ENCODE peak calls at places on chromosomes 16 and 17, in seven cellular contexts. D is NCI-H1092 treated with DMSO at 0.1 percent for 48 hours; T is NCI-H226; M is stimulated activated CD4-positive, alpha-beta T cell treated with anti-CD3 and anti-CD28 coated beads, TNF-alpha, amount 100 ng/mL, for 4 hours; V is hepatocyte; F is upper lobe of left lung; K is C1 segment of cervical spinal cord. E is an unnamed sample.

GRCh38 chr16:48384305-48384981 is 770 bp downstream of the SIAH1 start:
- DNase-seq in M (no peak), V (peak), D (peak), K (peak), F (peak), T (peak), E (no peak)

GRCh38 chr17:78923660-78924453 is 1.3 kb downstream of the TIMP2 start:
- DNase-seq in T (peak), F (peak), V (peak), M (peak), K (no peak), D (no peak), E (no peak)

GRCh38 chr16:77618011-77618410 is 104.3 kb upstream of the NUDT7 start:
- DNase-seq in D (no peak), V (no peak), T (no peak), F (no peak), K (no peak), M (no peak), E (no peak)

GRCh38 chr16:1460602-1461138 is 14.2 kb downstream of the CLCN7 start:
- DNase-seq in V (no peak), F (no peak), T (no peak), M (no peak), K (no peak), D (no peak), E (no peak)

GRCh38 chr17:79183221-79184158 is 108.9 kb downstream of the ENGASE start:
- DNase-seq in V (peak), K (no peak), M (no peak), F (no peak), T (peak), D (peak), E (peak)

GRCh38 chr16:85157813-85158701 is 45.8 kb upstream of the CIBAR2 start:
- DNase-seq in V (no peak), M (no peak), D (no peak), F (no peak), K (no peak), T (no peak), E (no peak)

GRCh38 chr17:64147110-64148016 is 17.4 kb upstream of the ERN1 start:
- DNase-seq in D (no peak), F (no peak), K (no peak), M (no peak), V (no peak), T (no peak), E (peak)

GRCh38 chr17:5584383-5584951 is at the start of gene NLRP1:
- DNase-seq in D (no peak), K (peak), F (peak), T (peak), V (peak), M (peak), E (peak)

GRCh38 chr17:43367588-43368242 is 31.1 kb upstream of the ARL4D start:
- DNase-seq in K (no peak), F (no peak), V (peak), M (no peak), D (peak), T (peak), E (peak)

GRCh38 chr16:56191807-56192643 is 736 bp downstream of the GNAO1 start:
- DNase-seq in V (peak), K (no peak), M (no peak), T (no peak), D (peak), F (no peak), E (no peak)

GRCh38 chr16:31519746-31520145 is 8.0 kb upstream of the AHSP start:
- DNase-seq in F (no peak), K (no peak), M (no peak), T (no peak), D (peak), V (no peak), E (no peak)

GRCh38 chr16:71555230-71555891 is 21.5 kb downstream of the TAT start:
- DNase-seq in T (peak), F (peak), V (no peak), D (no peak), K (no peak), M (no peak), E (no peak)

GRCh38 chr16:81779540-81780320 is 639 bp downstream of the PLCG2 start:
- DNase-seq in V (peak), M (no peak), T (no peak), K (no peak), F (peak), D (no peak), E (no peak)

GRCh38 chr16:89325861-89326471 is 108.5 kb downstream of the ZNF778 start:
- DNase-seq in K (no peak), D (no peak), V (peak), T (peak), F (peak), M (no peak), E (peak)

GRCh38 chr17:80652751-80653330 is 108.2 kb downstream of the RPTOR start:
- DNase-seq in M (no peak), K (no peak), F (no peak), T (no peak), V (no peak), D (no peak), E (no peak)

GRCh38 chr16:2016407-2016922 is 3.1 kb upstream of the NPW start:
- DNase-seq in T (no peak), K (no peak), M (no peak), V (no peak), F (no peak), D (peak), E (no peak)

GRCh38 chr17:40122944-40123810 is 1.4 kb downstream of the MSL1 start:
- DNase-seq in M (peak), K (no peak), F (peak), V (peak), T (no peak), D (peak), E (no peak)

GRCh38 chr16:7408700-7409340 is 76.2 kb downstream of the RBFOX1 start:
- DNase-seq in D (no peak), F (no peak), K (no peak), V (no peak), M (no peak), T (no peak), E (no peak)

GRCh38 chr17:63162406-63163157 is 196.5 kb downstream of the TANC2 start:
- DNase-seq in F (no peak), K (no peak), T (no peak), D (no peak), V (no peak), M (no peak), E (no peak)

GRCh38 chr17:17724991-17725852 is 44.0 kb downstream of the RAI1 start:
- DNase-seq in D (no peak), K (no peak), M (no peak), T (no peak), V (no peak), F (no peak), E (no peak)

GRCh38 chr16:50956637-50957036 is 194.4 kb downstream of the SALL1 start:
- DNase-seq in V (no peak), D (no peak), F (no peak), K (no peak), T (no peak), M (no peak), E (no peak)

GRCh38 chr16:65867276-65867990 is 499.1 kb upstream of the CDH5 start:
- DNase-seq in F (no peak), K (no peak), M (no peak), D (no peak), T (no peak), V (no peak), E (no peak)

GRCh38 chr17:78306913-78307312 is 53.0 kb downstream of the SOCS3 start:
- DNase-seq in M (no peak), D (no peak), T (no peak), V (no peak), F (no peak), K (no peak), E (no peak)

GRCh38 chr17:44655983-44656700 is at the start of gene MEIOC:
- DNase-seq in V (peak), M (peak), F (no peak), T (no peak), D (peak), K (no peak), E (peak)

GRCh38 chr17:5819396-5819795 is 235.1 kb upstream of the NLRP1 start:
- DNase-seq in T (no peak), V (no peak), M (no peak), K (no peak), F (no peak), D (no peak), E (no peak)

GRCh38 chr17:77002103-77003045 is 134.2 kb downstream of the MGAT5B start:
- DNase-seq in M (no peak), T (peak), F (no peak), D (no peak), V (peak), K (no peak), E (peak)

GRCh38 chr17:81340606-81341346 is 45.7 kb upstream of the SLC38A10 start:
- DNase-seq in D (no peak), M (no peak), K (no peak), V (peak), T (no peak), F (no peak), E (no peak)

GRCh38 chr16:11735801-11736200 is 6.9 kb downstream of the TXNDC11 start:
- DNase-seq in T (no peak), M (no peak), D (no peak), V (no peak), F (no peak), K (no peak), E (no peak)

GRCh38 chr16:12741176-12741575 is 62.5 kb downstream of the CPPED1 start:
- DNase-seq in F (no peak), K (no peak), D (peak), V (no peak), M (no peak), T (no peak), E (no peak)

GRCh38 chr16:12158428-12158827 is 181.9 kb downstream of the SNX29 start:
- DNase-seq in M (no peak), F (no peak), V (no peak), D (no peak), K (no peak), T (peak), E (peak)

GRCh38 chr16:27363797-27364196 is 38.2 kb upstream of the IL21R start:
- DNase-seq in K (no peak), F (peak), V (peak), D (peak), M (no peak), T (no peak), E (no peak)

GRCh38 chr17:51598824-51599223 is 338.5 kb downstream of the UTP18 start:
- DNase-seq in F (no peak), D (no peak), T (no peak), V (no peak), K (no peak), M (no peak), E (no peak)

GRCh38 chr17:28335959-28336871 is 654 bp downstream of the TNFAIP1 start:
- DNase-seq in D (no peak), F (peak), T (peak), M (no peak), V (peak), K (no peak), E (peak)

GRCh38 chr17:42387663-42388380 is 420 bp downstream of the STAT3 start:
- DNase-seq in K (no peak), F (peak), T (no peak), V (peak), D (peak), M (peak), E (no peak)

GRCh38 chr17:4436846-4437245 is 3.1 kb downstream of the SPNS3 start:
- DNase-seq in T (no peak), K (peak), M (no peak), F (no peak), V (no peak), D (no peak), E (no peak)

GRCh38 chr17:7058831-7059447 is 15.0 kb upstream of the SLC16A11 start:
- DNase-seq in V (no peak), T (peak), M (no peak), K (no peak), D (no peak), F (no peak), E (peak)

GRCh38 chr16:89553733-89554132 is 6.7 kb upstream of the RPL13 start:
- DNase-seq in M (no peak), D (no peak), V (no peak), T (no peak), F (no peak), K (no peak), E (no peak)

E was measured in foreskin keratinocyte.